ENCODE peak calls at places on chromosomes 4 and X, in eight cellular contexts. R is activated T-helper 1 cell treated with anti-CD3 and anti-CD28 coated beads, Interleukin-2, amount 50 U/mL, for 16 hours; W is left ventricle myocardium inferior; A is progenitor cell of endocrine pancreas; P is fibroblast of pulmonary artery; T is germinal center; D is lower lobe of right lung; F is HS-5. J is an unnamed sample.

GRCh38 chr4:38870098-38870850 is 2.7 kb downstream of the FAM114A1 start:
- DNase-seq in D (no peak), P (no peak), R (no peak), W (no peak), A (no peak), F (no peak), T (no peak), J (no peak)

GRCh38 chrX:20515841-20516461 is 249.2 kb upstream of the RPS6KA3 start:
- DNase-seq in R (no peak), A (no peak), D (no peak), F (peak), W (no peak), P (peak), T (no peak), J (no peak)

GRCh38 chrX:6856471-6856870 is 291.0 kb upstream of the STS start:
- DNase-seq in F (no peak), A (no peak), P (no peak), T (no peak), W (no peak), R (no peak), D (no peak), J (no peak)

GRCh38 chr4:112589207-112589606 is 47.5 kb downstream of the ZGRF1 start:
- DNase-seq in P (peak), D (no peak), A (no peak), F (no peak), T (no peak), W (no peak), R (no peak), J (no peak)

GRCh38 chr4:122909683-122910082 is 12.7 kb downstream of the NUDT6 start:
- DNase-seq in R (no peak), P (no peak), W (no peak), T (no peak), D (no peak), F (no peak), A (no peak), J (no peak)

GRCh38 chr4:151783867-151784266 is 23.1 kb upstream of the GATB start:
- DNase-seq in T (no peak), F (no peak), W (no peak), A (no peak), D (no peak), R (no peak), P (no peak), J (no peak)

GRCh38 chr4:98765771-98766170 is 107.4 kb upstream of the TSPAN5 start:
- DNase-seq in W (no peak), D (no peak), T (no peak), A (no peak), P (no peak), R (no peak), F (no peak), J (no peak)

GRCh38 chrX:2402361-2402690 is 98.5 kb downstream of the DHRSX start:
- DNase-seq in D (no peak), R (no peak), T (no peak), P (no peak), W (no peak), A (no peak), F (no peak), J (no peak)

GRCh38 chr4:80225628-80226027 is 28.3 kb downstream of the PRDM8 start:
- DNase-seq in R (no peak), P (no peak), W (no peak), T (no peak), F (no peak), D (no peak), A (no peak), J (no peak)

GRCh38 chrX:120200851-120201250 is 42.4 kb downstream of the RHOXF2 start:
- DNase-seq in T (no peak), D (no peak), R (no peak), A (no peak), F (no peak), P (no peak), W (no peak), J (no peak)

GRCh38 chr4:11299016-11299415 is 129.7 kb downstream of the HS3ST1 start:
- DNase-seq in R (no peak), F (no peak), A (no peak), D (no peak), T (no peak), W (no peak), P (no peak), J (no peak)

GRCh38 chr4:159593157-159593556 is 490.3 kb downstream of the RAPGEF2 start:
- DNase-seq in F (no peak), T (no peak), P (no peak), D (no peak), R (no peak), A (no peak), W (no peak), J (no peak)

GRCh38 chr4:47122592-47123291 is 91.4 kb downstream of the GABRB1 start:
- DNase-seq in T (peak), D (no peak), R (peak), A (peak), F (peak), W (no peak), P (peak), J (no peak)

GRCh38 chr4:111283066-111283677 is 660.3 kb upstream of the PITX2 start:
- DNase-seq in D (peak), T (peak), F (peak), P (peak), R (no peak), W (peak), A (peak), J (peak)

J was measured in left lung.